ENCODE peak calls at places on chromosome 1, in nine cellular contexts. One of them, this sample, is unnamed.

GRCh38 chr1:95703046-95703445 is 469.0 kb downstream of the RWDD3 start:
- DNase-seq in RWPE1: no peak
- DNase-seq in colonic mucosa: no peak
- DNase-seq in fibroblast of lung: no peak
- DNase-seq in left lung: no peak
- DNase-seq in CD4-positive, alpha-beta memory T cell: no peak
- DNase-seq in CD4-positive, alpha-beta T cell: no peak
- DNase-seq in cardiac muscle cell: no peak
- DNase-seq in aorta: no peak
- DNase-seq in this sample: no peak

GRCh38 chr1:90768826-90769225 is 51.7 kb upstream of the BARHL2 start:
- DNase-seq in aorta: no peak
- DNase-seq in left lung: no peak
- DNase-seq in fibroblast of lung: no peak
- DNase-seq in CD4-positive, alpha-beta memory T cell: no peak
- DNase-seq in RWPE1: no peak
- DNase-seq in CD4-positive, alpha-beta T cell: no peak
- DNase-seq in cardiac muscle cell: no peak
- DNase-seq in colonic mucosa: no peak
- DNase-seq in this sample: no peak

GRCh38 chr1:17569200-17570139 is 30.0 kb downstream of the ARHGEF10L start:
- DNase-seq in CD4-positive, alpha-beta memory T cell: no peak
- DNase-seq in CD4-positive, alpha-beta T cell: no peak
- DNase-seq in cardiac muscle cell: peak
- DNase-seq in left lung: no peak
- DNase-seq in aorta: peak
- DNase-seq in fibroblast of lung: peak
- DNase-seq in colonic mucosa: peak
- DNase-seq in RWPE1: no peak
- DNase-seq in this sample: no peak

GRCh38 chr1:210487021-210487420 is 158.3 kb downstream of the HHAT start:
- DNase-seq in colonic mucosa: no peak
- DNase-seq in RWPE1: no peak
- DNase-seq in aorta: no peak
- DNase-seq in left lung: no peak
- DNase-seq in fibroblast of lung: no peak
- DNase-seq in CD4-positive, alpha-beta memory T cell: no peak
- DNase-seq in cardiac muscle cell: no peak
- DNase-seq in CD4-positive, alpha-beta T cell: no peak
- DNase-seq in this sample: no peak

GRCh38 chr1:192133350-192133950 is 24.8 kb upstream of the RGS18 start:
- DNase-seq in RWPE1: peak
- DNase-seq in aorta: no peak
- DNase-seq in fibroblast of lung: peak
- DNase-seq in CD4-positive, alpha-beta T cell: no peak
- DNase-seq in cardiac muscle cell: no peak
- DNase-seq in left lung: no peak
- DNase-seq in CD4-positive, alpha-beta memory T cell: no peak
- DNase-seq in colonic mucosa: no peak
- DNase-seq in this sample: no peak

GRCh38 chr1:228734881-228735801 is at the start of gene RHOU:
- DNase-seq in CD4-positive, alpha-beta memory T cell: peak
- DNase-seq in fibroblast of lung: peak
- DNase-seq in RWPE1: peak
- DNase-seq in aorta: peak
- DNase-seq in colonic mucosa: peak
- DNase-seq in left lung: peak
- DNase-seq in cardiac muscle cell: peak
- DNase-seq in CD4-positive, alpha-beta T cell: peak
- DNase-seq in this sample: no peak

GRCh38 chr1:116261227-116261626 is 111.8 kb upstream of the ATP1A1 start:
- DNase-seq in fibroblast of lung: no peak
- DNase-seq in left lung: no peak
- DNase-seq in RWPE1: no peak
- DNase-seq in CD4-positive, alpha-beta T cell: no peak
- DNase-seq in colonic mucosa: peak
- DNase-seq in aorta: no peak
- DNase-seq in cardiac muscle cell: no peak
- DNase-seq in CD4-positive, alpha-beta memory T cell: no peak
- DNase-seq in this sample: no peak

GRCh38 chr1:39398278-39399010 is 93.0 kb upstream of the BMP8A start:
- DNase-seq in CD4-positive, alpha-beta memory T cell: peak
- DNase-seq in left lung: no peak
- DNase-seq in CD4-positive, alpha-beta T cell: peak
- DNase-seq in colonic mucosa: peak
- DNase-seq in RWPE1: peak
- DNase-seq in fibroblast of lung: peak
- DNase-seq in cardiac muscle cell: no peak
- DNase-seq in aorta: peak
- DNase-seq in this sample: peak

DNA sequence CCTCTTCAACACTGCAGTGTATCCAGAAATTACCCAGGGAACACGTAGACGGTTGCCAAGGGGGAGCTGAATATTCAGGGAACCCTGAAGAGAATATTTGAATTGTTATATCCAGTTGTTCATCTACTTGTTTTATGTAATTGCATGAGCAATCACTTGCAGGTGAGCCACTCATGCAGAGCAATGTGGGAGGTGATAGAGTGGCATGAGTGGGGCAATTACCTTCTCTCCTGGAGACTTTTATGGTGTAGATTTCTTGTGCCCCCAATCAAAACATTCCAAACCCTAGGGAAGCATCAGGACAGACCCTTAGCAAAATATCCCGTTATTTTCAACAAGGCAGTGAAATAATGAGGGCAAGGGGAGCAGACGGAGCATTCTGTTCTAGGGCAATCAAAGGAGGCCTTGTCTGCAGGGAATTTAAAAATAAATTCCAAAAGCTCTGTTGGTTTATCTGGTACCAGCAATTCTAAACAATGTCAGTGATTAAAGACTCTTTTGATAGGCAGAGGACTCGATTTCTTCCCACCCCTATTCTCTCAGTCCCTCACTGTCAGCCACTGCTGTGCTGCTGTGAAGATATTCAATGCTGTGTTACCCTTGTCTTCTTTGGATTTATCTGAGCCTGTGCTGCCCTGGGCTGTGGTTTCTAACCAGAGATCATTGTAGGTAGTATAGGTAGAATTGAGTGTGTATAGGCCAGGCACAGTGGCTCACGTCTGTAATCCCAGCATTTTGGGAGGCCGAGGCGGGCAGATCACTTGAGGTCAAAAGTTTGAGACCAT is 180.2 kb upstream of the MAP1LC3C start:
- DNase-seq in cardiac muscle cell: no peak
- DNase-seq in CD4-positive, alpha-beta T cell: no peak
- DNase-seq in RWPE1: no peak
- DNase-seq in fibroblast of lung: no peak
- DNase-seq in colonic mucosa: no peak
- DNase-seq in left lung: no peak
- DNase-seq in CD4-positive, alpha-beta memory T cell: no peak
- DNase-seq in aorta: no peak
- DNase-seq in this sample: no peak
- H3K27ac ChIP-seq in cardiac muscle cell: no peak
- H3K27ac ChIP-seq in CD4-positive, alpha-beta T cell: no peak
- H3K27ac ChIP-seq in RWPE1: no peak
- H3K27ac ChIP-seq in fibroblast of lung: no peak
- H3K27ac ChIP-seq in colonic mucosa: no peak
- H3K27ac ChIP-seq in left lung: no peak
- H3K27ac ChIP-seq in CD4-positive, alpha-beta memory T cell: no peak
- H3K27ac ChIP-seq in aorta: no peak
- H3K27ac ChIP-seq in this sample: no peak

GRCh38 chr1:204927673-204928641 is 57.3 kb downstream of the NFASC start:
- DNase-seq in RWPE1: no peak
- DNase-seq in CD4-positive, alpha-beta T cell: no peak
- DNase-seq in aorta: peak
- DNase-seq in left lung: no peak
- DNase-seq in fibroblast of lung: no peak
- DNase-seq in CD4-positive, alpha-beta memory T cell: no peak
- DNase-seq in cardiac muscle cell: no peak
- DNase-seq in colonic mucosa: peak
- DNase-seq in this sample: no peak

GRCh38 chr1:204928671-204929486 is 58.2 kb downstream of the NFASC start:
- DNase-seq in fibroblast of lung: no peak
- DNase-seq in CD4-positive, alpha-beta memory T cell: no peak
- DNase-seq in left lung: no peak
- DNase-seq in RWPE1: no peak
- DNase-seq in colonic mucosa: no peak
- DNase-seq in cardiac muscle cell: no peak
- DNase-seq in CD4-positive, alpha-beta T cell: no peak
- DNase-seq in aorta: peak
- DNase-seq in this sample: no peak

GRCh38 chr1:204931313-204931712 is 60.7 kb downstream of the NFASC start:
- DNase-seq in colonic mucosa: no peak
- DNase-seq in fibroblast of lung: no peak
- DNase-seq in left lung: no peak
- DNase-seq in RWPE1: no peak
- DNase-seq in cardiac muscle cell: no peak
- DNase-seq in CD4-positive, alpha-beta memory T cell: no peak
- DNase-seq in aorta: no peak
- DNase-seq in CD4-positive, alpha-beta T cell: no peak
- DNase-seq in this sample: no peak

GRCh38 chr1:204931768-204932572 is 61.3 kb downstream of the NFASC start:
- DNase-seq in left lung: no peak
- DNase-seq in colonic mucosa: no peak
- DNase-seq in fibroblast of lung: no peak
- DNase-seq in cardiac muscle cell: no peak
- DNase-seq in RWPE1: no peak
- DNase-seq in aorta: peak
- DNase-seq in CD4-positive, alpha-beta memory T cell: no peak
- DNase-seq in CD4-positive, alpha-beta T cell: no peak
- DNase-seq in this sample: no peak

DNA sequence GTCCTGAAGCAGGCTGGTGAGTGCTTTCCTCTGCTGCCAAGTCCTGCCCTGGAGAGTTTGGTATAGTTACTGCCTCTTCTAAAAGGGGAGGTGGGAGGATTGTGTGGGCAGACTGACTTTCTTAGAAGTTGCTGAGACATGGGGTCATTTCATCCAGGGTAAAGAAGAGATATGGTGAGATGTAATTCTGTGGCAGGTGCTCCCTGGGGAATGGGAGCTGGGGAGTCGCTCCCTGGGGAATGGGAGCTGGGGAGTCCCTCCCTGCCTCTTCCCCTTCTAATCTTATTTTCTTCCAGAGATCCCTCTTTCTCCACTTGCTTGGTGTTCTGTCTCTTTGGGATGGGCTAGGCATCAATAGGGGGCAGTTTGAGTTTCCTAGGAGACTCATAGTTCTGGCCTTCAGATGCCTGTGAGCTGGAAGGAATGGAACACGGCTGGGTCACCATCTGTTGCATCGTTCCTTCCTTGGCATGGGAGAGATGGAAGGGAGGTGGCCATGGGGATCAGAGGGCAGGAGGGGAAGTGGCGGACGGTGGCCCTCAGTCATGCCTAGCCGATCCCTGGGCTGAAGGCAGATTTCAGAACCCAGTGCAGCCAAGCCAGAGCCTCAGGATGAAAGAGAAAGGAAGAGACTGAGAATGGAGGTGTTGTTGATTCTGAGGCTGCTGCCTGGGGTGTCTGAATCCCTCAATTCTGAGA is 59.0 kb downstream of the NFASC start:
- DNase-seq in RWPE1: no peak
- DNase-seq in cardiac muscle cell: no peak
- DNase-seq in fibroblast of lung: no peak
- DNase-seq in CD4-positive, alpha-beta memory T cell: no peak
- DNase-seq in colonic mucosa: no peak
- DNase-seq in left lung: no peak
- DNase-seq in CD4-positive, alpha-beta T cell: no peak
- DNase-seq in aorta: peak
- DNase-seq in this sample: no peak
- H3K27ac ChIP-seq in RWPE1: no peak
- H3K27ac ChIP-seq in cardiac muscle cell: no peak
- H3K27ac ChIP-seq in fibroblast of lung: no peak
- H3K27ac ChIP-seq in CD4-positive, alpha-beta memory T cell: no peak
- H3K27ac ChIP-seq in colonic mucosa: no peak
- H3K27ac ChIP-seq in left lung: no peak
- H3K27ac ChIP-seq in CD4-positive, alpha-beta T cell: no peak
- H3K27ac ChIP-seq in aorta: no peak
- H3K27ac ChIP-seq in this sample: no peak

DNA sequence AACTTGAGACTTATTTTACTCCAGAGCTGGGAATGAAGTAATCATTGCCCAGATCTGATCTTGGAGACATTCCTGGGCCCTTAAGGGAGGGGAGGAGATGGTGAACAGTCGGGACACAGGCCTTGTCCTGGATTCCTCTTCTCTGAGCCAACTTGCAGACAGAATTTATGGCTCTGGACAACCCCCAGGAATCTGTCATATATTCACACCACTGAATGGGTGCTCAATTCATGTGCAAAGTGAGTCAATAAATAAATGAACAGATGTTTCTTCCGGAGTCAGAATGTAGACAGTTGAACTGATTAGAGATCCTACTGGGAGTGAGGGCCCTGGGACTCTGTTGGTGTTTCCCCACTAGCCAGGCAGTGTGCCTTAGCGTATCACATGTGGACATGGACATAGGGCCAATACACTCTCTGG is 2.6 kb downstream of the TUFT1 start:
- DNase-seq in left lung: no peak
- DNase-seq in fibroblast of lung: peak
- DNase-seq in cardiac muscle cell: no peak
- DNase-seq in colonic mucosa: no peak
- DNase-seq in CD4-positive, alpha-beta T cell: no peak
- DNase-seq in aorta: no peak
- DNase-seq in RWPE1: peak
- DNase-seq in CD4-positive, alpha-beta memory T cell: no peak
- DNase-seq in this sample: no peak
- H3K27ac ChIP-seq in left lung: no peak
- H3K27ac ChIP-seq in fibroblast of lung: peak
- H3K27ac ChIP-seq in cardiac muscle cell: no peak
- H3K27ac ChIP-seq in colonic mucosa: peak
- H3K27ac ChIP-seq in CD4-positive, alpha-beta T cell: no peak
- H3K27ac ChIP-seq in aorta: no peak
- H3K27ac ChIP-seq in RWPE1: peak
- H3K27ac ChIP-seq in CD4-positive, alpha-beta memory T cell: no peak
- H3K27ac ChIP-seq in this sample: peak

GRCh38 chr1:58818075-58818474 is 34.2 kb upstream of the JUN start:
- DNase-seq in CD4-positive, alpha-beta T cell: no peak
- DNase-seq in cardiac muscle cell: no peak
- DNase-seq in fibroblast of lung: peak
- DNase-seq in aorta: no peak
- DNase-seq in colonic mucosa: no peak
- DNase-seq in left lung: no peak
- DNase-seq in RWPE1: peak
- DNase-seq in CD4-positive, alpha-beta memory T cell: no peak
- DNase-seq in this sample: no peak

GRCh38 chr1:58821309-58821708 is 37.5 kb upstream of the JUN start:
- DNase-seq in left lung: no peak
- DNase-seq in aorta: no peak
- DNase-seq in CD4-positive, alpha-beta T cell: no peak
- DNase-seq in CD4-positive, alpha-beta memory T cell: no peak
- DNase-seq in RWPE1: no peak
- DNase-seq in fibroblast of lung: no peak
- DNase-seq in colonic mucosa: no peak
- DNase-seq in cardiac muscle cell: no peak
- DNase-seq in this sample: no peak

GRCh38 chr1:58819719-58820118 is 35.9 kb upstream of the JUN start:
- DNase-seq in cardiac muscle cell: no peak
- DNase-seq in aorta: no peak
- DNase-seq in left lung: no peak
- DNase-seq in fibroblast of lung: peak
- DNase-seq in CD4-positive, alpha-beta memory T cell: no peak
- DNase-seq in colonic mucosa: no peak
- DNase-seq in CD4-positive, alpha-beta T cell: no peak
- DNase-seq in RWPE1: no peak
- DNase-seq in this sample: no peak

GRCh38 chr1:58816747-58817221 is 32.9 kb upstream of the JUN start:
- DNase-seq in CD4-positive, alpha-beta memory T cell: no peak
- DNase-seq in cardiac muscle cell: no peak
- DNase-seq in aorta: no peak
- DNase-seq in CD4-positive, alpha-beta T cell: no peak
- DNase-seq in colonic mucosa: no peak
- DNase-seq in RWPE1: no peak
- DNase-seq in left lung: no peak
- DNase-seq in fibroblast of lung: peak
- DNase-seq in this sample: no peak

DNA sequence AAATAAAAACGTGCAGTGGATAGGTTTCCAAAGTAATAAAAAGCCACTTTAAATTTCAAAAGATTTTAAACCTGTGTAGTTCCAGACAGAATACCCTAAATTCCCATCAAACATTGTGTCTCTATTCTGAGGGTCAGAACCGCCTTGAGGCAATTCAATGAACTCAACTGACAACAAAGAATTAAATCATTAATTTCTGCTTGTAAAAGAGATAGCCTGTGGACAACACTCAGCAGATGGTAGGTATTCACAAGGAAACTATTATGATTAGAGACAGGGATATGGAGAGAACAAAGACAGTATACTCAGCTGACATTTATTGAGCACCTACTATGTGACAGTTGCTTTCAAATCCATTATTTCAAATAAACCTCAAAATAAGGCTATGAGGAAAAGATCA is 35.1 kb upstream of the JUN start:
- DNase-seq in colonic mucosa: no peak
- DNase-seq in fibroblast of lung: no peak
- DNase-seq in left lung: no peak
- DNase-seq in cardiac muscle cell: no peak
- DNase-seq in RWPE1: no peak
- DNase-seq in CD4-positive, alpha-beta T cell: no peak
- DNase-seq in CD4-positive, alpha-beta memory T cell: no peak
- DNase-seq in aorta: no peak
- DNase-seq in this sample: no peak
- H3K27ac ChIP-seq in colonic mucosa: no peak
- H3K27ac ChIP-seq in fibroblast of lung: no peak
- H3K27ac ChIP-seq in left lung: no peak
- H3K27ac ChIP-seq in cardiac muscle cell: no peak
- H3K27ac ChIP-seq in RWPE1: no peak
- H3K27ac ChIP-seq in CD4-positive, alpha-beta T cell: no peak
- H3K27ac ChIP-seq in CD4-positive, alpha-beta memory T cell: no peak
- H3K27ac ChIP-seq in aorta: no peak
- H3K27ac ChIP-seq in this sample: peak

This sample was measured in epithelial cell of prostate.